ENCODE peak calls at places on chromosomes 11 and 22, in eight cellular contexts. N, J, P, Z, L, C, O and B are unnamed samples.

GRCh38 chr22:37559901-37560681 is at the start of gene CDC42EP1:
- DNase-seq in N (peak), J (peak), P (no peak), Z (no peak), L (no peak), C (peak), O (no peak), B (peak)

GRCh38 chr11:10450451-10451398 is 4.3 kb upstream of the AMPD3 start:
- DNase-seq in N (peak), J (peak), P (peak), Z (peak), L (no peak), C (peak), O (no peak), B (no peak)

GRCh38 chr11:12628322-12628721 is 45.9 kb upstream of the TEAD1 start:
- DNase-seq in N (no peak), J (no peak), P (no peak), Z (no peak), L (no peak), C (no peak), O (no peak), B (no peak)

GRCh38 chr11:124329787-124330478 is 9.9 kb upstream of the OR8D2 start:
- DNase-seq in N (no peak), J (no peak), P (no peak), Z (no peak), L (peak), C (no peak), O (no peak), B (no peak)

GRCh38 chr11:2791521-2792375 is 92.0 kb upstream of the KCNQ1OT1 start:
- DNase-seq in N (no peak), J (no peak), P (no peak), Z (no peak), L (no peak), C (no peak), O (no peak), B (no peak)

GRCh38 chr11:122045181-122045586 is 70.8 kb downstream of the BLID start:
- DNase-seq in N (no peak), J (no peak), P (no peak), Z (no peak), L (no peak), C (no peak), O (no peak), B (no peak)

GRCh38 chr11:9633674-9634073 is 30.2 kb upstream of the SWAP70 start:
- DNase-seq in N (no peak), J (no peak), P (no peak), Z (no peak), L (no peak), C (no peak), O (no peak), B (no peak)

GRCh38 chr11:93529707-93530467 is 13.3 kb downstream of the SMCO4 start:
- DNase-seq in N (no peak), J (no peak), P (no peak), Z (no peak), L (no peak), C (no peak), O (no peak), B (no peak)

GRCh38 chr11:93715797-93716396 is 25.4 kb downstream of the TAF1D start:
- DNase-seq in N (no peak), J (no peak), P (no peak), Z (no peak), L (no peak), C (no peak), O (no peak), B (no peak)

GRCh38 chr11:32893091-32893946 is 708 bp downstream of the QSER1 start:
- DNase-seq in N (peak), J (peak), P (peak), Z (peak), L (no peak), C (peak), O (no peak), B (peak)

GRCh38 chr22:24816841-24817240 is 10.8 kb downstream of the SGSM1 start:
- DNase-seq in N (peak), J (peak), P (no peak), Z (no peak), L (no peak), C (no peak), O (no peak), B (no peak)

GRCh38 chr11:65334696-65335295 is 1.1 kb downstream of the DPF2 start:
- DNase-seq in N (no peak), J (no peak), P (no peak), Z (no peak), L (no peak), C (no peak), O (no peak), B (no peak)

GRCh38 chr11:20873054-20873453 is 203.7 kb downstream of the NELL1 start:
- DNase-seq in N (no peak), J (no peak), P (no peak), Z (no peak), L (no peak), C (no peak), O (peak), B (peak)

GRCh38 chr11:74278721-74279148 is 32.7 kb downstream of the P4HA3 start:
- DNase-seq in N (no peak), J (no peak), P (no peak), Z (no peak), L (no peak), C (peak), O (no peak), B (no peak)

GRCh38 chr11:44770401-44770800 is 43.6 kb downstream of the TSPAN18 start:
- DNase-seq in N (no peak), J (no peak), P (no peak), Z (no peak), L (no peak), C (no peak), O (no peak), B (no peak)

GRCh38 chr11:112841719-112842118 is 119.5 kb upstream of the NCAM1 start:
- DNase-seq in N (no peak), J (no peak), P (no peak), Z (no peak), L (no peak), C (no peak), O (no peak), B (no peak)

GRCh38 chr11:117882539-117882938 is 6.1 kb upstream of the FXYD6 start:
- DNase-seq in N (peak), J (no peak), P (no peak), Z (no peak), L (no peak), C (no peak), O (no peak), B (no peak)

GRCh38 chr22:49951001-49951677 is 9.4 kb upstream of the PIM3 start:
- DNase-seq in N (no peak), J (no peak), P (no peak), Z (no peak), L (no peak), C (peak), O (no peak), B (no peak)

GRCh38 chr22:46646531-46647211 is 26.5 kb downstream of the GRAMD4 start:
- DNase-seq in N (no peak), J (no peak), P (no peak), Z (no peak), L (no peak), C (no peak), O (no peak), B (no peak)

GRCh38 chr11:124762077-124762623 is at the start of gene ESAM:
- DNase-seq in N (no peak), J (no peak), P (peak), Z (peak), L (no peak), C (peak), O (no peak), B (peak)

GRCh38 chr11:135027461-135027860 is 615.4 kb upstream of the B3GAT1 start:
- DNase-seq in N (no peak), J (no peak), P (no peak), Z (no peak), L (no peak), C (peak), O (no peak), B (peak)

GRCh38 chr11:65803797-65804492 is 17.1 kb downstream of the OVOL1 start:
- DNase-seq in N (no peak), J (no peak), P (no peak), Z (no peak), L (no peak), C (no peak), O (no peak), B (no peak)

GRCh38 chr11:86072211-86072610 is 3.3 kb upstream of the PICALM start:
- DNase-seq in N (no peak), J (no peak), P (no peak), Z (no peak), L (no peak), C (no peak), O (no peak), B (no peak)